ENCODE peak calls at places on chromosomes 4 and X, in eight cellular contexts. R is EL; K is stimulated activated CD4-positive, alpha-beta T cell treated with anti-CD3 and anti-CD28 coated beads, Interleukin-15, amount 100 ng/mL, for 1 hour; Q is HFF-Myc; Z is CD8-positive, alpha-beta memory T cell; T is iris pigment epithelial cell; E is AG20443; L is GM03348. A is an unnamed sample.

GRCh38 chr4:36432556-36432955 is 151.1 kb downstream of the DTHD1 start:
- DNase-seq in E (no peak), L (no peak), T (no peak), Z (no peak), R (no peak), Q (no peak), K (no peak), A (no peak)

GRCh38 chr4:170089743-170090666 is at the start of gene AADAT:
- DNase-seq in E (peak), T (peak), L (peak), Q (peak), K (no peak), R (peak), Z (no peak), A (peak)

GRCh38 chr4:88661724-88662123 is 35.9 kb downstream of the NAP1L5 start:
- DNase-seq in Q (peak), Z (no peak), E (peak), K (no peak), T (peak), R (peak), L (peak), A (no peak)

GRCh38 chrX:101764538-101764937 is 104.9 kb upstream of the ARMCX2 start:
- DNase-seq in R (no peak), T (peak), K (no peak), L (no peak), Z (no peak), Q (no peak), E (peak), A (no peak)

GRCh38 chr4:38905657-38906398 is 38.2 kb downstream of the FAM114A1 start:
- DNase-seq in E (no peak), L (no peak), K (no peak), Z (no peak), Q (no peak), R (no peak), T (no peak), A (no peak)

GRCh38 chr4:5976431-5976830 is 41.8 kb downstream of the C4orf50 start:
- DNase-seq in Z (no peak), E (no peak), Q (no peak), T (no peak), K (no peak), R (no peak), L (no peak), A (no peak)

GRCh38 chr4:186900232-186900900 is 176.7 kb upstream of the FAT1 start:
- DNase-seq in Q (no peak), L (peak), T (peak), R (peak), K (no peak), E (peak), Z (no peak), A (no peak)

GRCh38 chrX:118459494-118459893 is 36.1 kb upstream of the DOCK11 start:
- DNase-seq in Z (no peak), L (peak), R (peak), E (peak), T (peak), K (no peak), Q (no peak), A (peak)

GRCh38 chr4:92021788-92022187 is 282.0 kb upstream of the GRID2 start:
- DNase-seq in Q (no peak), T (no peak), R (no peak), E (no peak), K (no peak), Z (no peak), L (no peak), A (no peak)

GRCh38 chrX:38805294-38806053 is 4.2 kb downstream of the MID1IP1 start:
- DNase-seq in R (peak), E (peak), L (peak), K (peak), T (peak), Q (no peak), Z (peak), A (no peak)

GRCh38 chr4:40837094-40837870 is 87.5 kb downstream of the NSUN7 start:
- DNase-seq in Q (no peak), T (no peak), K (no peak), R (no peak), E (no peak), Z (no peak), L (no peak), A (no peak)

GRCh38 chr4:48295116-48295515 is 25.5 kb upstream of the TEC start:
- DNase-seq in Z (no peak), R (no peak), E (peak), T (no peak), Q (no peak), K (no peak), L (peak), A (no peak)

GRCh38 chr4:176186067-176186466 is 9.3 kb downstream of the SPATA4 start:
- DNase-seq in T (no peak), E (no peak), R (no peak), Q (no peak), L (no peak), K (no peak), Z (no peak), A (no peak)

A was measured in Panc1.